ENCODE peak calls at places on chromosomes 1 and 21, in eight cellular contexts. W is breast epithelium, A is endothelial cell of umbilical vein, L is K562, G is transverse colon, N is tibial nerve, Q is stomach, J is GM12891. P is an unnamed sample.

GRCh38 chr1:151846062-151846568 is 6.5 kb upstream of the C2CD4D start:
- DNase-seq in W (no peak), A (peak), L (peak), G (no peak), N (no peak), Q (no peak), J (no peak), P (no peak)

GRCh38 chr1:228166170-228166936 is 749 bp downstream of the IBA57 start:
- DNase-seq in W (peak), A (no peak), L (peak), G (peak), N (peak), Q (peak), J (no peak), P (peak)

GRCh38 chr1:219757890-219758289 is 145.0 kb upstream of the ZC3H11B start:
- DNase-seq in W (no peak), A (no peak), L (no peak), G (no peak), N (no peak), Q (no peak), J (no peak), P (no peak)

GRCh38 chr1:220884109-220884980 is 5.1 kb downstream of the HLX start:
- DNase-seq in W (no peak), A (no peak), L (no peak), G (no peak), N (no peak), Q (no peak), J (no peak), P (no peak)

GRCh38 chr21:43866233-43866632 is 1.2 kb downstream of the AGPAT3 start:
- DNase-seq in W (no peak), A (no peak), L (peak), G (peak), N (peak), Q (no peak), J (peak), P (peak)

GRCh38 chr1:4585216-4585615 is 69.2 kb upstream of the AJAP1 start:
- DNase-seq in W (no peak), A (no peak), L (peak), G (no peak), N (no peak), Q (no peak), J (peak), P (no peak)

GRCh38 chr1:31961536-31961935 is 23.4 kb upstream of the PTP4A2 start:
- DNase-seq in W (no peak), A (no peak), L (no peak), G (no peak), N (no peak), Q (no peak), J (no peak), P (no peak)

GRCh38 chr1:93713247-93713764 is 31.7 kb upstream of the BCAR3 start:
- DNase-seq in W (no peak), A (no peak), L (no peak), G (no peak), N (no peak), Q (no peak), J (no peak), P (no peak)

GRCh38 chr1:209356909-209357498 is 226.5 kb upstream of the CAMK1G start:
- DNase-seq in W (no peak), A (no peak), L (no peak), G (no peak), N (no peak), Q (no peak), J (no peak), P (no peak)

GRCh38 chr1:229699613-229700242 is 73.7 kb downstream of the URB2 start:
- DNase-seq in W (no peak), A (no peak), L (no peak), G (no peak), N (peak), Q (no peak), J (no peak), P (no peak)

GRCh38 chr1:62110198-62110817 is 84.3 kb upstream of the L1TD1 start:
- DNase-seq in W (no peak), A (no peak), L (no peak), G (no peak), N (peak), Q (no peak), J (no peak), P (no peak)

GRCh38 chr1:94316836-94317789 is 79.7 kb upstream of the ARHGAP29 start:
- DNase-seq in W (no peak), A (peak), L (no peak), G (no peak), N (no peak), Q (no peak), J (no peak), P (no peak)

GRCh38 chr1:89763649-89763986 is 57.2 kb upstream of the LRRC8D start:
- DNase-seq in W (no peak), A (no peak), L (no peak), G (no peak), N (no peak), Q (no peak), J (no peak), P (no peak)

GRCh38 chr1:204225841-204226745 is 12.3 kb upstream of the GOLT1A start:
- DNase-seq in W (no peak), A (no peak), L (no peak), G (peak), N (no peak), Q (peak), J (no peak), P (no peak)

GRCh38 chr1:41664861-41665640 is 180.6 kb upstream of the EDN2 start:
- DNase-seq in W (no peak), A (peak), L (no peak), G (no peak), N (no peak), Q (no peak), J (no peak), P (peak)

GRCh38 chr1:165235777-165236285 is 120.7 kb downstream of the LMX1A start:
- DNase-seq in W (no peak), A (no peak), L (no peak), G (no peak), N (no peak), Q (no peak), J (peak), P (no peak)

GRCh38 chr1:94709891-94710581 is 110.1 kb upstream of the SLC44A3 start:
- DNase-seq in W (no peak), A (no peak), L (no peak), G (no peak), N (no peak), Q (no peak), J (no peak), P (no peak)

GRCh38 chr1:223430221-223430620 is 37.0 kb downstream of the CCDC185 start:
- DNase-seq in W (no peak), A (no peak), L (no peak), G (no peak), N (no peak), Q (peak), J (no peak), P (no peak)

GRCh38 chr1:49435291-49435690 is 588.5 kb downstream of the AGBL4 start:
- DNase-seq in W (no peak), A (no peak), L (no peak), G (no peak), N (no peak), Q (no peak), J (no peak), P (no peak)

GRCh38 chr1:87953109-87953508 is 624.4 kb downstream of the LMO4 start:
- DNase-seq in W (no peak), A (no peak), L (no peak), G (no peak), N (no peak), Q (no peak), J (no peak), P (no peak)

GRCh38 chr1:235703516-235703915 is 53.9 kb upstream of the GNG4 start:
- DNase-seq in W (no peak), A (peak), L (no peak), G (no peak), N (no peak), Q (no peak), J (no peak), P (peak)

GRCh38 chr1:112954945-112955677 is 885 bp downstream of the SLC16A1 start:
- DNase-seq in W (no peak), A (peak), L (peak), G (peak), N (peak), Q (peak), J (peak), P (peak)

GRCh38 chr1:65429806-65430205 is 9.3 kb downstream of the LEPR start:
- DNase-seq in W (no peak), A (peak), L (no peak), G (no peak), N (no peak), Q (no peak), J (no peak), P (no peak)

GRCh38 chr1:6105218-6105679 is 59.6 kb downstream of the KCNAB2 start:
- DNase-seq in W (no peak), A (no peak), L (no peak), G (no peak), N (no peak), Q (no peak), J (no peak), P (no peak)

GRCh38 chr1:82565146-82565545 is 764.4 kb downstream of the ADGRL2 start:
- DNase-seq in W (no peak), A (no peak), L (no peak), G (no peak), N (peak), Q (no peak), J (no peak), P (peak)

GRCh38 chr1:3366181-3367051 is 88.0 kb upstream of the ARHGEF16 start:
- DNase-seq in W (no peak), A (no peak), L (no peak), G (no peak), N (peak), Q (no peak), J (no peak), P (no peak)

GRCh38 chr1:212285685-212286436 is 651 bp downstream of the PPP2R5A start:
- DNase-seq in W (peak), A (peak), L (peak), G (peak), N (peak), Q (peak), J (peak), P (peak)
- TF ChIP-seq POLR2A in W (no peak), A (peak), L (peak), G (peak), N (peak), Q (peak), J (peak), P (peak)

GRCh38 chr1:50968884-50969610 is 998 bp upstream of the CDKN2C start:
- DNase-seq in W (no peak), A (peak), L (peak), G (peak), N (peak), Q (peak), J (peak), P (no peak)

GRCh38 chr1:50967416-50968020 is 2.5 kb upstream of the CDKN2C start:
- DNase-seq in W (no peak), A (peak), L (peak), G (no peak), N (no peak), Q (no peak), J (no peak), P (no peak)

GRCh38 chr1:50969611-50970507 is at the start of gene CDKN2C:
- DNase-seq in W (no peak), A (peak), L (peak), G (peak), N (peak), Q (peak), J (peak), P (peak)

GRCh38 chr1:50970508-50970885 is 452 bp downstream of the CDKN2C start:
- DNase-seq in W (no peak), A (no peak), L (no peak), G (no peak), N (no peak), Q (no peak), J (no peak), P (no peak)

DNA sequence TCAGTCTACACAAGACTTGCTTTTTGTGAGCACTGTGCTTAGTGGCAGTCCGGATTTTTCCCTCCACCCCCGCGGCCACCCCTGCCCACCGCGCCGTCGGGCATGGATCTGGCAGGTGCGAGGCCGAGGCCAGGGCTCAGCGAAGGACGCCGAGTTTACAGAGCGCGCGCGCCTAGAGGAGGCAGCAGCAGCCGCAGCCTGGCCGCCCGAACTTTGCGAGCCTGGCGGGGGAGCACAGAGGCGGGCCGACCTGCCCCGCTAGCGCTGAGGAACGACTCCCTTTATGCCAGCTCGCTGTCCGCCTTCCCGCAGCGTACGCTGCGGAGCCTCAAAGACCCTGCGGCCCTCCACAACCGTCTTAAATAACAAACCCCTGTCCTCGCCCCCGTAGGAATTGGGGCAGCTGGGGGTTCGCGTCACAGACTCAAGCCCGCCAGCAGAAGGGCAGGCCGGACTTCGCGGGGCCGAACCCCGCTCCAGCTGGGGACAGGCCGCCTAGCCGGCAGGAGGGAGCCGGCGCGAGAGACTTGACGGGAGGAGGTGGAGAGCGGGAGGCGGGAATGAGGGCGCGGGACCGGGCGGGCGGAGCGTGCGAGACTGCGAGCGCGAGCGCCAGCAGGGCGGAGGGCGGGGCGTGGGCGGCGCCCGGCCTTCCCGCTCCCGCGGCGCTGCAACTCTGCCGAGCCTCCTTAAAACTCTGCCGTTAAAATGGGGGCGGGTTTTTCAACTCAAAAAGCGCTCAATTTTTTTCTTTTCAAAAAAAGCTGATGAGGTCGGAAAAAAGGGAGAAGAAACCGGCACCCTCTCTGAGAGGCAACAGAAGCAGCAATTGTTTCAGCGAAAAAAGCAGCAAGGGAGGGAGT is 1.8 kb upstream of the CDKN2C start:
- DNase-seq in W (peak), A (peak), L (peak), G (peak), N (peak), Q (peak), J (peak), P (peak)
- TF ChIP-seq POLR2A in W (no peak), A (peak), L (peak), G (peak), N (peak), Q (peak), J (no peak), P (peak)

DNA sequence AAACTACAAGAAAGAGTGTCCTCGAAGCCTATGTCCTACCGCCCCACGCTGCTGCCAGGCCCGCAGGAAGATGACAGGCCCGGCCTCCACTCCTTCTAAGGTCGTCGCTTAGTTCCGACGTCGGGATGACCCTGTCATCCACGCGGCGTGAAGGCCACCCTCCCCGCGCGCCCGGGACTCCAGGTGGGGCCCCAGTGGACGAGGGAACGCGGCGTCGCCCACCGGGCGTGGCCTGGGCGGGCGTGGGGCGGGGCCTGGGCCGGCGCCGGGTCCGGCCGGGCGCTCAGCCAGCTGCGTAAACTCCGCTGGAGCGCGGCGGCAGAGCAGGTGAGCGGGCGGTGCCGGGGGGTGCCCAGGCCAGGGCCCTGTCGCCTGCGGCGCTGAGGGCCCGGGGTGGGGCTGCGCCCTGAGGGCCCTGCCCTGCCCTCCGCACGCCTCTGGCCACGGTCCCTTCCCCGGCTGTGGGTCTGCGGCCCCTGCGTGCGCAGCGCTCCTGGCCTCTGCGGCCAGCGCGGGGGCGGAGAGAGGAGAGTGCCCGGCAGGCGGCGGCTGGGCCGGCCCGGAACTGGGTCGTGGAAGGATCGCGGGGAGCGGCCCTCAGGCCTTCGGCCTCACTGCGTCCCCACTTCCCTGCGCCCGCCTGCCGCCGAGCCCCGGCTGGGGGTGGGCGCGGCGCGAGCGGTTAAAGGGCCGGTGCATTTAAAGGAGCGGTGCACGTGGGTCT is at the start of gene PSEN2:
- DNase-seq in W (peak), A (peak), L (peak), G (peak), N (no peak), Q (peak), J (peak), P (peak)
- TF ChIP-seq POLR2A in W (no peak), A (no peak), L (peak), G (peak), N (peak), Q (no peak), J (no peak), P (peak)

GRCh38 chr1:58779837-58780585 is 3.8 kb downstream of the JUN start:
- DNase-seq in W (peak), A (peak), L (no peak), G (peak), N (peak), Q (peak), J (no peak), P (no peak)
- TF ChIP-seq POLR2A in W (peak), A (peak), L (peak), G (peak), N (no peak), Q (peak), J (peak), P (no peak)

DNA sequence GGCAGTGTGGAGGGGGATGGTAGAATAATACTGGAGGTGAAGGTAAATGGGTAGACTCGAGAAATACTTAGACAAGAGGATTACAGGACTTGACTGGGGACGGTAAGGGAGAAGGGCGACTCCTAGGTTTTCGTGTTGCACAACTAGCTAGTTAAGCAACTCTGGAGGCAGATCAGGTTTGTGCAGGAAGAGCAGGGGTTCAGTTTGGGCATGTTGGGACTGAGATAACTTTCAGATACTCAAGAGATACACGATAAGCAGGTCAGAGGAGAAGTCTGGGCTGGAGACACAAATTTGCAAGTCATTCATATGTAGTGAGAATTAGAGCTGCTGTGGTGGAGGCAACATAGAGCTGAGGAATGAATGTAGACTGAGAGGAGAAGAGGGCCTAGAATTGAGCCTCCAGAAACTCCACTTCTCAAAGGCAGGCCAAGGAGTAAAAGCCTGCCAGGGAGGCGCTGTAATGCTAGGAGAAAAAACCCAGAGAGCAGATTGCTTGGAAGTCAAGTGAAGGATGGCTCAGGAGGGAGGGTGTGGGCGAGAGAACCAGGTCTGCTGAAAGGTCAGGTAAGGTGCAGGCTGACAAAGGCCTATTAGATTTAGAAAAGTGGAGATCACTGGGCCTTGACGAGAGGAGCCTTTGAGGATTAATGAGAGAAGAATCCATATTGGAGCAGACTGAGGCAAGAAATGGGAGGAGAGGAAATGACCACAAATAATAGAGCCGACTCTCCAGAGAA is 20.8 kb downstream of the MAB21L3 start:
- DNase-seq in W (no peak), A (no peak), L (no peak), G (no peak), N (no peak), Q (no peak), J (no peak), P (no peak)
- TF ChIP-seq POLR2A in W (no peak), A (no peak), L (no peak), G (no peak), N (no peak), Q (no peak), J (no peak), P (no peak)

GRCh38 chr1:155050560-155051341 is at the start of gene ADAM15:
- DNase-seq in W (peak), A (peak), L (peak), G (peak), N (peak), Q (peak), J (peak), P (peak)

GRCh38 chr1:155051342-155051776 is 243 bp downstream of the ADAM15 start:
- DNase-seq in W (no peak), A (no peak), L (no peak), G (no peak), N (no peak), Q (no peak), J (no peak), P (no peak)

GRCh38 chr1:155052412-155053400 is 1.6 kb downstream of the ADAM15 start:
- DNase-seq in W (no peak), A (peak), L (peak), G (peak), N (no peak), Q (no peak), J (no peak), P (no peak)

GRCh38 chr1:155053531-155054105 is 2.5 kb downstream of the ADAM15 start:
- DNase-seq in W (no peak), A (no peak), L (no peak), G (no peak), N (no peak), Q (no peak), J (no peak), P (no peak)

DNA sequence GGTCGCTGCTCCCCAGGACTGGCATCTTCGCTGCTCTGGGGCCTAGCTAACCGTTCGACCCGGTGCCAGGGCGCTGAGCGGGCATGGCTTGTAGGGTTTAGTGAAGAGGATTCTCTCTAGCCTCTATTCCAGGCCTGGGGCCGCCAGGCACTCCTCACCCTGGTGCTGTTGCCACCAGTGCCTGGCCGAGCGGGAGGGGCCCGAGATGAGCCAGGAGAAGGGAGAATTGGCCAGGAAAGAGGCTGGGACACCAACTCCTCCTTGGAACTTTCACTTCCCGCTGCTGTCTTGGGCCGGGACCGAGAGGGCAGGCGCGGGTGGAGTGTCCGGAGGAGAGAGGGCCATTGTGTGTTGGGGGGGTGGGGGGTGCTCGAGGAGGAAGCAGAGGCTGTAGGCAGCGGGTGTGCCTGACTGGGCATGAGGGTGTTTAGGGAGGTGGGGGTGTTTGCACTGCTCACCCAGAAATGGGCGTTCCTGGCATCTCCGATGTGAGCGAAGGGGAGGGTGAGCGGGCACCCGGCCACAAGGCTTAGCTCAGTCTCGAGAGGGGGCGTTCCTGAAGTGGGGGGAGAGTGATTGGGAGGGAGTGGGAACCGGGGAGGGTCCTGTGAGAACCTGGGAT is 772 bp downstream of the ADAM15 start:
- DNase-seq in W (no peak), A (peak), L (peak), G (peak), N (peak), Q (peak), J (no peak), P (peak)
- TF ChIP-seq POLR2A in W (no peak), A (no peak), L (no peak), G (peak), N (peak), Q (no peak), J (no peak), P (no peak)